ENCODE peak calls at places on chromosomes 5 and 9, in five cellular contexts. J, G, K, C and M are unnamed samples.
A peak's percentile ranks its signal among the peaks of the same experiment; 100 is the strongest.

GRCh38 chr5:55965525-55965924 is 29.2 kb downstream of the IL6ST start:
- DNase-seq in J (no peak), G (no peak), K (no peak), C (no peak), M (no peak)

GRCh38 chr5:17964067-17964466 is 329.8 kb downstream of the TAF11L14 start:
- DNase-seq in J (no peak), G (no peak), K (no peak), C (no peak), M (no peak)

GRCh38 chr5:116157902-116158301 is 73.1 kb downstream of the COMMD10 start:
- DNase-seq in J (no peak), G (no peak), K (no peak), C (no peak), M (no peak)

GRCh38 chr5:135193213-135194125 is 159.4 kb upstream of the PITX1 start:
- DNase-seq in J (no peak), G (peak; percentile 35), K (no peak), C (no peak), M (no peak)

GRCh38 chr5:131406997-131407638 is 143.3 kb downstream of the CDC42SE2 start:
- DNase-seq in J (no peak), G (no peak), K (no peak), C (no peak), M (no peak)

GRCh38 chr5:178113141-178113787 is at the start of gene N4BP3:
- DNase-seq in J (peak; percentile 91), G (no peak), K (no peak), C (peak; percentile 64), M (no peak)

GRCh38 chr5:41218929-41219328 is 5.6 kb upstream of the C6 start:
- DNase-seq in J (no peak), G (no peak), K (no peak), C (no peak), M (no peak)

GRCh38 chr5:28862860-28863196 is 1824.4 kb upstream of the CDH9 start:
- DNase-seq in J (no peak), G (no peak), K (no peak), C (no peak), M (no peak)

GRCh38 chr5:66425842-66426241 is 170.4 kb upstream of the MAST4 start:
- DNase-seq in J (no peak), G (no peak), K (no peak), C (no peak), M (no peak)

GRCh38 chr5:61228229-61228628 is 66.0 kb upstream of the SMIM15 start:
- DNase-seq in J (no peak), G (no peak), K (no peak), C (no peak), M (no peak)

GRCh38 chr9:91060520-91061343 is 259.1 kb downstream of the SYK start:
- DNase-seq in J (no peak), G (peak; percentile 96), K (peak; percentile 96), C (no peak), M (peak; percentile 99)

GRCh38 chr9:79341561-79341960 is 230.2 kb upstream of the TLE4 start:
- DNase-seq in J (no peak), G (no peak), K (no peak), C (no peak), M (no peak)

GRCh38 chr9:137973829-137974416 is 96.3 kb downstream of the CACNA1B start:
- DNase-seq in J (no peak), G (no peak), K (no peak), C (no peak), M (no peak)

GRCh38 chr9:22052376-22052945 is 43.4 kb upstream of the CDKN2B start:
- DNase-seq in J (peak; percentile 27), G (peak; percentile 99), K (peak; percentile 77), C (no peak), M (peak; percentile 99)

GRCh38 chr9:73133921-73134407 is 17.7 kb upstream of the ANXA1 start:
- DNase-seq in J (peak; percentile 50), G (no peak), K (no peak), C (no peak), M (no peak)

GRCh38 chr9:131397100-131397790 is 3.4 kb downstream of the PRRC2B start:
- DNase-seq in J (peak; percentile 35), G (no peak), K (no peak), C (no peak), M (no peak)

GRCh38 chr9:93656426-93657222 is 80.2 kb downstream of the PHF2 start:
- DNase-seq in J (no peak), G (no peak), K (no peak), C (peak; percentile 10), M (no peak)

GRCh38 chr9:136363606-136364368 is at the start of gene DNLZ:
- DNase-seq in J (peak; percentile 93), G (peak; percentile 49), K (no peak), C (peak; percentile 83), M (peak; percentile 53)

GRCh38 chr5:175657593-175658271 is at the start of gene HRH2:
- DNase-seq in J (no peak), G (peak; percentile 24), K (no peak), C (peak; percentile 68), M (no peak)

GRCh38 chr9:112308576-112308975 is 24.8 kb downstream of the PTBP3 start:
- DNase-seq in J (no peak), G (no peak), K (no peak), C (no peak), M (no peak)

GRCh38 chr5:54673523-54674225 is 156.1 kb downstream of the SNX18 start:
- DNase-seq in J (peak; percentile 60), G (peak; percentile 71), K (no peak), C (peak; percentile 87), M (no peak)

GRCh38 chr5:133753856-133754255 is 141.5 kb upstream of the FSTL4 start:
- DNase-seq in J (no peak), G (no peak), K (no peak), C (no peak), M (no peak)

GRCh38 chr5:137617806-137618205 is 118.1 kb downstream of the KLHL3 start:
- DNase-seq in J (no peak), G (peak; percentile 64), K (no peak), C (no peak), M (no peak)

GRCh38 chr5:31471916-31472315 is 60.0 kb downstream of the DROSHA start:
- DNase-seq in J (no peak), G (peak; percentile 5), K (no peak), C (no peak), M (no peak)

GRCh38 chr5:105259581-105260217 is 1697.1 kb upstream of the NUDT12 start:
- DNase-seq in J (no peak), G (no peak), K (no peak), C (no peak), M (no peak)

GRCh38 chr5:68464424-68464823 is 248.9 kb downstream of the PIK3R1 start:
- DNase-seq in J (peak; percentile 68), G (peak; percentile 41), K (no peak), C (no peak), M (peak; percentile 31)

GRCh38 chr5:7018144-7018543 is 304.9 kb downstream of the TENT4A start:
- DNase-seq in J (no peak), G (no peak), K (no peak), C (no peak), M (no peak)

GRCh38 chr9:10729225-10729624 is 116.4 kb upstream of the PTPRD start:
- DNase-seq in J (no peak), G (no peak), K (no peak), C (no peak), M (no peak)

GRCh38 chr9:127714916-127715442 is 484 bp downstream of the PTRH1 start:
- DNase-seq in J (no peak), G (no peak), K (no peak), C (no peak), M (no peak)

GRCh38 chr5:118875131-118875530 is 113.2 kb downstream of the DTWD2 start:
- DNase-seq in J (no peak), G (no peak), K (no peak), C (no peak), M (no peak)

GRCh38 chr9:85741112-85741874 is 461 bp downstream of the AGTPBP1 start:
- DNase-seq in J (peak; percentile 68), G (no peak), K (no peak), C (peak; percentile 60), M (no peak)

GRCh38 chr5:120678279-120678678 is 214.2 kb downstream of the PRR16 start:
- DNase-seq in J (no peak), G (peak; percentile 49), K (no peak), C (no peak), M (no peak)

DNA sequence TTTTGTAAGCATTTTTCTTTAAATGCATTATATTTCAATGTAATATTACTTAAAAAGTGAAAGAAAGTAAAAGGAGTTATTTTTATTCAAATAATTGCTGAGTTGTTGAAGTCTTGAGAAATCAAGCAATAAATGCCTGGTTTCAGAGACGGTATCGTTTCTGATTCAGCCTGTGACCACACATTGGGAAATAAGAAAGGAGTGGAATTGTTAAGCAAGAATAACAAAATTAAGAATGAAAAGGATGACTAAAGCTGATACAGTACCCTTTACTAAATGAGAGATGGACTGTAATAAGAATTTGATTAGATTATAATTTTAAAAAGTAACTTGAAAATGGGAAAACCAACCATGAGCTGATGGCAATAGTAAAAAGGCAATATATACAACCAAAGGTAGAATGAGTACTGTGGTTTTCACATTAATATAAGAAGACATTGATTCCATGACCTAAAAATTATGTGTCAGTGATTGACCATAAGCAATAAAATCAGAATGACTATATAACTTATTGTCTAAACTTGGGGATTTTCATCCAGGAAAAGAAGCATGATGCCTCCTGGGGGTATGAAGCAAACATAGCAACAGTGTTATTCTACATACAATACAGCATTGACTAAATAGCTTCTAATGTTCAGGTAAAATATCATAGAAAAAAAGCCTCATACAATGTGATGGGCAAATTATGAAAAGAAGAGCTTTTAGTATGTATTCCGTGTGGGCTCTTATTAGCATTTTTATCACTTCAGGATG is 101.9 kb upstream of the PRDM9 start:
- DNase-seq in J (no peak), G (no peak), K (no peak), C (no peak), M (no peak)
- TF ChIP-seq CTCF in J (no peak), G (no peak), K (no peak), C (no peak), M (no peak)

DNA sequence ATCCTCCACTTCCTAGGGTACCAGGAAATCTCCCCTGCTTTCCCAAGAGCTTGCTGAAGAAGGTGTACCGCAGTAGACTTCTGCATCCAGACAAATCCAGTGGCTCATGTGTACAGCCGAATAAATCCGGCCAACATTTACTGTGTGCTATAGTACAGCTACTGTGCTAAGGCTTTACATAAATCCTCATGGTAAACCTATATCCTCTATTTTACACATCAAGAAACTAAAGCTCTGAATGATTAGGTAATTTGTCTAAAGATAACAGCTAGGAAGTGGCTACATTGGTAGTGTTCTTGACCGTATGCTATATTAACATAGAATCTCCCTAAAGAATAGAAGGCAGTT is 511 bp upstream of the WDR41 start:
- DNase-seq in J (no peak), G (no peak), K (no peak), C (no peak), M (no peak)
- H3K4me3 ChIP-seq in J (no peak overlapping the region), G (peak overlapping the region; percentile 38), K (peak overlapping the region; percentile 33), C (peak overlapping the region; percentile 65), M (peak overlapping the region; percentile 87)

GRCh38 chr5:127030259-127031146 is at the start of gene MARCHF3:
- DNase-seq in J (peak; percentile 97), G (peak; percentile 92), K (peak; percentile 72), C (peak; percentile 96), M (peak; percentile 85)
- TF ChIP-seq CTCF in J (no peak), G (peak; percentile 53), K (peak; percentile 27), C (peak; percentile 41), M (peak; percentile 16)

DNA sequence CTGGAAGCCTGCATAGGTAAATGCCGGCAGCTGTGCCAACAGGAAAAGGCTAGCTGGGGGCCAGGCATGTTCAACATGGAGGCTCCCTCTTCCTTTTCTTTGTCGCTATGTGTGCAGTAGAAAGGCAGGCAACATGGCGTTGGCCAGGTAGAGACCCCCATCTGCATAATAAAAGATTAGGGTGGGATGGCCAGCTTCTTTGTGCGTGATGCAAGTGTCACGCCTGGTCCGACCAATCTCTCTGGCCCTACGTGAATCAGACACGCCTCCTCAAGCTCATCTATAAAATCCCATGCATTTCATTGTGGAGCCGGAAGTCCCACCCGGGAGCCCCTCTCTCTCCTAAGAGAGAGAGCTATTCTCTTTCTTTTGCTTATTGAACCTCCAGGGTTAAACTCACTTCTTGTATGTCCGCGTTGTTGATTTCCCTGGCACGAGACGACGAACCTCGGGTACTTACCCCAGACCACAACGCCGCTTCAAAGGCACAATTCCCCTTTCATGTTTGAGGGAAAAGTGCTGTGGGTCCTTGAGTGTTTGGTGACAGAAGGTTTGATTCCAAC is 25.0 kb upstream of the C5orf47 start:
- DNase-seq in J (no peak), G (no peak), K (no peak), C (no peak), M (no peak)
- H3K4me3 ChIP-seq in J (no peak overlapping the region), G (peak overlapping the region; percentile 35), K (peak overlapping the region; percentile 42), C (peak overlapping the region; percentile 1), M (peak overlapping the region; percentile 23)